ENCODE peak calls at places on chromosomes 2 and 18, in five cellular contexts. I is GM06990; G is IMR-90; N is CD8-positive, alpha-beta T cell; H is right lobe of liver. V is an unnamed sample.

GRCh38 chr18:79882522-79883241 is 68.8 kb downstream of the SLC66A2 start:
- DNase-seq in I (no peak), G (no peak), N (peak), H (no peak), V (no peak)

GRCh38 chr2:225512873-225513580 is 113.5 kb downstream of the NYAP2 start:
- DNase-seq in I (no peak), G (peak), N (no peak), H (no peak), V (peak)

GRCh38 chr2:65605427-65606058 is 173.1 kb upstream of the SPRED2 start:
- DNase-seq in I (no peak), G (no peak), N (no peak), H (no peak), V (no peak)

GRCh38 chr2:27408601-27409320 is 630 bp downstream of the PPM1G start:
- DNase-seq in I (no peak), G (no peak), N (no peak), H (no peak), V (no peak)

GRCh38 chr2:232094883-232095282 is 133.4 kb downstream of the DIS3L2 start:
- DNase-seq in I (no peak), G (no peak), N (no peak), H (no peak), V (no peak)

GRCh38 chr18:3451166-3451988 is 1.4 kb downstream of the TGIF1 start:
- DNase-seq in I (peak), G (peak), N (peak), H (peak), V (peak)

GRCh38 chr2:170974304-170974993 is 45.4 kb downstream of the GORASP2 start:
- DNase-seq in I (no peak), G (no peak), N (no peak), H (no peak), V (peak)

GRCh38 chr18:59276047-59276446 is 2.8 kb upstream of the RAX start:
- DNase-seq in I (no peak), G (no peak), N (no peak), H (no peak), V (no peak)

GRCh38 chr18:45662468-45662867 is 47.2 kb downstream of the SLC14A2 start:
- DNase-seq in I (no peak), G (peak), N (no peak), H (no peak), V (peak)

GRCh38 chr2:52405958-52406357 is 1361.6 kb upstream of the CHAC2 start:
- DNase-seq in I (no peak), G (no peak), N (no peak), H (no peak), V (no peak)

GRCh38 chr18:67582488-67582887 is 66.0 kb upstream of the DSEL start:
- DNase-seq in I (no peak), G (no peak), N (no peak), H (no peak), V (no peak)

GRCh38 chr2:96867756-96868554 is 1.9 kb downstream of the SEMA4C start:
- DNase-seq in I (no peak), G (no peak), N (peak), H (no peak), V (no peak)

GRCh38 chr2:67323209-67323991 is 73.7 kb upstream of the ETAA1 start:
- DNase-seq in I (no peak), G (no peak), N (no peak), H (no peak), V (no peak)

GRCh38 chr2:197279997-197280756 is 30.4 kb downstream of the ANKRD44 start:
- DNase-seq in I (no peak), G (peak), N (no peak), H (no peak), V (peak)

GRCh38 chr2:204533629-204534370 is 11.5 kb upstream of the PARD3B start:
- DNase-seq in I (no peak), G (peak), N (no peak), H (no peak), V (peak)

GRCh38 chr2:222315443-222316121 is 16.8 kb upstream of the PAX3 start:
- DNase-seq in I (no peak), G (no peak), N (no peak), H (no peak), V (no peak)
- TF ChIP-seq CTCF in I (peak), G (no peak), N (no peak), H (no peak), V (peak)

GRCh38 chr2:48993576-48993975 is 160.7 kb downstream of the FSHR start:
- DNase-seq in I (no peak), G (no peak), N (no peak), H (no peak), V (no peak)

GRCh38 chr2:48991415-48992131 is 162.7 kb downstream of the FSHR start:
- DNase-seq in I (no peak), G (no peak), N (no peak), H (no peak), V (no peak)
- TF ChIP-seq CTCF in I (no peak), G (no peak), N (no peak), H (no peak), V (no peak)

DNA sequence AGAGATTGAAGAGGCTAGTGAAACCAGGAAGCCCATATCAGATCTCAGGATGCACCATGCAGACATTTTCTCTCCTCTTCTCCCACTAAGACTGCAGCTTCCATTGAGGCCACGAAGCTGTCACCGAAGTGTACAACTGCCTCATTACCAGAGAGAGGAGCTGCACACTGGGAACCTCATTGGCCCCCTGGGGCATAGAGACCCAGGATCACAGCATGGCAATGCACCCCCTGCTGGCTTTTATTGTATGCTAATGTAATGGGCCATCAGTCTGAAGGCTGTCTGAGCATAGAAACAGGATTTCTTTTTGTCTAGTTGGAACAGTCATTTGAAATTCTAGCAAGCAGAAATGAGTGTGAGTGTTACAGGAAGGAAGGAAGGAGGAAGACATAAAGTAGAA is 861.6 kb upstream of the CELF4 start:
- DNase-seq in I (no peak), G (no peak), N (no peak), H (no peak), V (no peak)
- TF ChIP-seq CTCF in I (peak), G (no peak), N (no peak), H (no peak), V (no peak)

GRCh38 chr2:118705032-118705431 is 142.4 kb downstream of the EN1 start:
- DNase-seq in I (no peak), G (peak), N (no peak), H (no peak), V (peak)

GRCh38 chr2:118709786-118710185 is 137.7 kb downstream of the EN1 start:
- DNase-seq in I (no peak), G (no peak), N (no peak), H (no peak), V (peak)

GRCh38 chr2:118706844-118707243 is 140.6 kb downstream of the EN1 start:
- DNase-seq in I (no peak), G (no peak), N (no peak), H (no peak), V (no peak)

GRCh38 chr2:118710481-118710880 is 137.0 kb downstream of the EN1 start:
- DNase-seq in I (no peak), G (no peak), N (no peak), H (no peak), V (no peak)

GRCh38 chr2:118706371-118706770 is 141.1 kb downstream of the EN1 start:
- DNase-seq in I (no peak), G (no peak), N (no peak), H (no peak), V (no peak)
- TF ChIP-seq CTCF in I (no peak), G (no peak), N (no peak), H (no peak), V (no peak)

GRCh38 chr2:142791335-142791734 is 86.1 kb upstream of the KYNU start:
- DNase-seq in I (no peak), G (no peak), N (no peak), H (no peak), V (no peak)

GRCh38 chr2:142794850-142795249 is 82.6 kb upstream of the KYNU start:
- DNase-seq in I (no peak), G (no peak), N (no peak), H (no peak), V (no peak)

GRCh38 chr2:142796161-142796560 is 81.3 kb upstream of the KYNU start:
- DNase-seq in I (no peak), G (no peak), N (no peak), H (no peak), V (no peak)
- TF ChIP-seq CTCF in I (no peak), G (no peak), N (no peak), H (no peak), V (no peak)

GRCh38 chr2:38526195-38526594 is 76.5 kb downstream of the HNRNPLL start:
- DNase-seq in I (no peak), G (peak), N (no peak), H (no peak), V (peak)
- TF ChIP-seq CTCF in I (no peak), G (no peak), N (no peak), H (no peak), V (no peak)

DNA sequence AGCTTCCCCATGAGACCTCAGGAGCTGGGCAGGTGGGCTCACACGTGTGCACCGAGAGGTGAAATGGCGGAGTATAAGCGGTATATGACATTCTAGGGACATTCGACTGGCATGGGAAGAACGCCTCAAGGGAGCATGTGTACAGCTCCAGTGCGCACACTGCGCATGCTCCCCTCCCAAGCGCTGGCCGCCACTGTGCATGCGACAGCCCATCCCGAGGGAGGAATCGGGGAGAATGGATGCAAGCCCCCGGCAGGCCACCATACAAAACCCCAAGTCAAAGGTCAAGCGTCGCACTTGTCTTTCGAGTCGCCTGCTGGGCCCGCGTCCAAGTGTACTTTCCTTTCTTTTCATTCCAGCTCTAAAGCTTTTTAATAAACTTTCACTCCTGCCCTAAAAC is 103.4 kb upstream of the ODC1 start:
- DNase-seq in I (no peak), G (no peak), N (no peak), H (no peak), V (no peak)
- TF ChIP-seq CTCF in I (no peak), G (no peak), N (no peak), H (no peak), V (no peak)